ENCODE peak calls at places on chromosomes 11 and 22, in seven cellular contexts. M is IMR-90, V is right lobe of liver, U is uterus, F is breast epithelium, E is esophagus muscularis mucosa, B is K562. R is an unnamed sample.

GRCh38 chr22:49964493-49965290 is 4.1 kb downstream of the PIM3 start:
- DNase-seq in M (no peak), V (no peak), U (peak; percentile 17), F (peak; percentile 23), E (no peak), B (no peak), R (peak; percentile 54)

GRCh38 chr22:47366026-47366767 is 603.7 kb downstream of the TBC1D22A start:
- DNase-seq in M (no peak), V (peak; percentile 17), U (no peak), F (no peak), E (no peak), B (no peak), R (peak; percentile 25)

GRCh38 chr11:62148271-62148980 is 24.6 kb downstream of the INCENP start:
- DNase-seq in M (no peak), V (no peak), U (no peak), F (no peak), E (no peak), B (no peak), R (peak; percentile 19)

GRCh38 chr11:106077609-106078517 is at the start of gene AASDHPPT:
- DNase-seq in M (peak; percentile 29), V (no peak), U (no peak), F (no peak), E (no peak), B (peak; percentile 54), R (no peak)

GRCh38 chr11:73347067-73347466 is 29.1 kb upstream of the RELT start:
- DNase-seq in M (no peak), V (no peak), U (no peak), F (no peak), E (no peak), B (no peak), R (no peak)

GRCh38 chr11:58905141-58905715 is 34.1 kb upstream of the GLYATL1 start:
- DNase-seq in M (peak; percentile 70), V (peak; percentile 54), U (no peak), F (no peak), E (peak; percentile 60), B (no peak), R (peak; percentile 56)

GRCh38 chr11:111560785-111561184 is 20.3 kb downstream of the LAYN start:
- DNase-seq in M (no peak), V (no peak), U (no peak), F (no peak), E (no peak), B (no peak), R (no peak)

GRCh38 chr11:10261821-10262220 is 32.2 kb downstream of the SBF2 start:
- DNase-seq in M (peak; percentile 61), V (no peak), U (no peak), F (no peak), E (no peak), B (no peak), R (no peak)

GRCh38 chr22:46104881-46105493 is 45.3 kb upstream of the PPARA start:
- DNase-seq in M (no peak), V (no peak), U (no peak), F (no peak), E (no peak), B (no peak), R (no peak)

GRCh38 chr11:104522650-104523049 is 358.7 kb upstream of the PDGFD start:
- DNase-seq in M (peak; percentile 41), V (no peak), U (no peak), F (no peak), E (no peak), B (no peak), R (no peak)

GRCh38 chr22:50523806-50524663 is 1.4 kb downstream of the SCO2 start:
- DNase-seq in M (no peak), V (peak; percentile 60), U (no peak), F (no peak), E (no peak), B (no peak), R (no peak)

GRCh38 chr11:45457649-45458048 is 171.5 kb upstream of the SYT13 start:
- DNase-seq in M (peak; percentile 79), V (no peak), U (no peak), F (no peak), E (no peak), B (no peak), R (no peak)

GRCh38 chr11:99327527-99327926 is 306.8 kb downstream of the CNTN5 start:
- DNase-seq in M (peak; percentile 21), V (no peak), U (no peak), F (no peak), E (no peak), B (no peak), R (no peak)

GRCh38 chr11:116927163-116927772 is 89.8 kb upstream of the APOA1 start:
- DNase-seq in M (no peak), V (no peak), U (no peak), F (no peak), E (no peak), B (peak; percentile 20), R (peak; percentile 79)

GRCh38 chr22:39223091-39223710 is 21.6 kb downstream of the PDGFB start:
- DNase-seq in M (no peak), V (peak; percentile 42), U (no peak), F (peak; percentile 66), E (no peak), B (no peak), R (no peak)

GRCh38 chr11:125146232-125146631 is 18.3 kb upstream of the PKNOX2 start:
- DNase-seq in M (no peak), V (no peak), U (no peak), F (no peak), E (no peak), B (no peak), R (no peak)

GRCh38 chr11:60124802-60125432 is 36.5 kb downstream of the MS4A2 start:
- DNase-seq in M (no peak), V (no peak), U (no peak), F (no peak), E (no peak), B (peak; percentile 25), R (no peak)

GRCh38 chr22:29690481-29690880 is 29.3 kb upstream of the CABP7 start:
- DNase-seq in M (no peak), V (no peak), U (no peak), F (no peak), E (no peak), B (no peak), R (no peak)

GRCh38 chr11:70112017-70112434 is 33.9 kb downstream of the ANO1 start:
- DNase-seq in M (no peak), V (no peak), U (no peak), F (peak; percentile 53), E (no peak), B (no peak), R (no peak)

GRCh38 chr11:80414766-80415165 is 973.9 kb upstream of the TENM4 start:
- DNase-seq in M (no peak), V (no peak), U (no peak), F (no peak), E (no peak), B (no peak), R (no peak)

GRCh38 chr11:12052676-12053605 is 44.5 kb upstream of the DKK3 start:
- DNase-seq in M (no peak), V (peak; percentile 71), U (no peak), F (no peak), E (no peak), B (no peak), R (no peak)

GRCh38 chr11:76653674-76654309 is 16.8 kb downstream of the LRRC32 start:
- DNase-seq in M (peak; percentile 95), V (no peak), U (peak; percentile 71), F (no peak), E (no peak), B (no peak), R (no peak)
- H3K27ac ChIP-seq in M (peak overlapping the region; percentile 92), V (no peak overlapping the region), U (peak overlapping the region; percentile 88), F (peak overlapping the region; percentile 89), E (peak overlapping the region; percentile 69), B (peak overlapping the region; percentile 17), R (peak overlapping the region; percentile 41)

GRCh38 chr22:20319041-20319744 is 667 bp downstream of the DGCR6L start:
- DNase-seq in M (no peak), V (no peak), U (peak; percentile 13), F (peak; percentile 17), E (peak; percentile 79), B (peak; percentile 85), R (no peak)

GRCh38 chr22:20316844-20317401 is 2.9 kb downstream of the DGCR6L start:
- DNase-seq in M (no peak), V (no peak), U (no peak), F (no peak), E (no peak), B (peak; percentile 11), R (peak; percentile 26)

GRCh38 chr22:20324139-20324516 is 4.3 kb upstream of the DGCR6L start:
- DNase-seq in M (no peak), V (no peak), U (no peak), F (no peak), E (no peak), B (peak; percentile 26), R (peak; percentile 48)

GRCh38 chr22:20316217-20316843 is 3.5 kb downstream of the DGCR6L start:
- DNase-seq in M (no peak), V (no peak), U (no peak), F (peak; percentile 13), E (peak; percentile 31), B (peak; percentile 9), R (no peak)

GRCh38 chr22:20319745-20320658 is at the start of gene DGCR6L:
- DNase-seq in M (peak; percentile 93), V (peak; percentile 97), U (peak; percentile 96), F (peak; percentile 91), E (peak; percentile 97), B (no peak), R (peak; percentile 99)
- TF ChIP-seq POLR2A in M (peak; percentile 67), V (peak; percentile 76), U (peak; percentile 78), F (no peak), E (no peak), B (peak; percentile 95), R (peak; percentile 55)

GRCh38 chr11:76459299-76459698 is 14.5 kb downstream of the EMSY start:
- DNase-seq in M (no peak), V (no peak), U (no peak), F (no peak), E (no peak), B (no peak), R (no peak)
- H3K27me3 ChIP-seq in M (no peaks in the 10 kb centered on the region), V (no peaks in the 10 kb centered on the region), U (no peaks in the 10 kb centered on the region), F (no peaks in the 10 kb centered on the region), E (no peaks in the 10 kb centered on the region), B (no peaks in the 10 kb centered on the region), R (no peaks in the 10 kb centered on the region)

GRCh38 chr11:1109101-1109917 is 34.6 kb downstream of the MUC2 start:
- DNase-seq in M (no peak), V (peak; percentile 49), U (no peak), F (no peak), E (no peak), B (no peak), R (no peak)

GRCh38 chr11:1109918-1110705 is 35.4 kb downstream of the MUC2 start:
- DNase-seq in M (no peak), V (peak; percentile 44), U (no peak), F (no peak), E (no peak), B (no peak), R (peak; percentile 48)

GRCh38 chr11:1113405-1114201 is 38.9 kb downstream of the MUC2 start:
- DNase-seq in M (no peak), V (peak; percentile 54), U (no peak), F (no peak), E (no peak), B (no peak), R (no peak)

GRCh38 chr11:1111545-1112212 is 37.0 kb downstream of the MUC2 start:
- DNase-seq in M (no peak), V (peak; percentile 43), U (no peak), F (no peak), E (no peak), B (no peak), R (no peak)

GRCh38 chr11:1112351-1113191 is 37.9 kb downstream of the MUC2 start:
- DNase-seq in M (no peak), V (peak; percentile 39), U (no peak), F (no peak), E (no peak), B (no peak), R (no peak)
- H3K27ac ChIP-seq in M (no peak overlapping the region), V (no peak overlapping the region), U (no peak overlapping the region), F (no peak overlapping the region), E (no peak overlapping the region), B (no peak overlapping the region), R (no peak overlapping the region)